ENCODE peak calls at places on chromosomes 12 and 14, in six cellular contexts. C is GM23248, X is iris pigment epithelial cell, R is GM20000, M is prostate gland, Z is T-cell. Q is an unnamed sample.

GRCh38 chr12:121400332-121401139 is 618 bp downstream of the RNF34 start:
- DNase-seq in C (peak; percentile 71), X (peak; percentile 38), R (peak; percentile 58), M (peak; percentile 16), Z (peak; percentile 48), Q (peak; percentile 85)

GRCh38 chr12:118358607-118359540 is 13.8 kb downstream of the TAOK3 start:
- DNase-seq in C (no peak), X (peak; percentile 28), R (peak; percentile 30), M (no peak), Z (no peak), Q (peak; percentile 13)

GRCh38 chr12:24695657-24696329 is 253.1 kb downstream of the BCAT1 start:
- DNase-seq in C (peak; percentile 11), X (peak; percentile 21), R (no peak), M (no peak), Z (no peak), Q (no peak)

GRCh38 chr12:110245278-110245868 is 35.7 kb upstream of the ATP2A2 start:
- DNase-seq in C (peak; percentile 22), X (no peak), R (peak; percentile 52), M (no peak), Z (peak; percentile 46), Q (no peak)

GRCh38 chr12:114770323-114770722 is 86.3 kb upstream of the TBX3 start:
- DNase-seq in C (no peak), X (no peak), R (no peak), M (no peak), Z (no peak), Q (no peak)

GRCh38 chr12:3447318-3447717 is 43.7 kb upstream of the PRMT8 start:
- DNase-seq in C (no peak), X (no peak), R (no peak), M (no peak), Z (no peak), Q (no peak)

GRCh38 chr12:27015730-27016076 is 1.5 kb upstream of the TM7SF3 start:
- DNase-seq in C (peak; percentile 69), X (peak; percentile 39), R (peak; percentile 47), M (no peak), Z (no peak), Q (peak; percentile 58)

GRCh38 chr14:74754157-74754556 is 9.0 kb upstream of the YLPM1 start:
- DNase-seq in C (no peak), X (peak; percentile 17), R (no peak), M (no peak), Z (no peak), Q (no peak)

GRCh38 chr12:72338437-72338836 is 66.3 kb downstream of the TRHDE start:
- DNase-seq in C (no peak), X (no peak), R (no peak), M (no peak), Z (no peak), Q (no peak)

GRCh38 chr12:100141998-100142850 is 450 bp downstream of the BLTP3B start:
- DNase-seq in C (peak; percentile 70), X (no peak), R (peak; percentile 52), M (peak; percentile 82), Z (peak; percentile 20), Q (no peak)